ENCODE peak calls at places on chromosomes 3 and 15, in six cellular contexts. K is H1, G is IMR-90, H is H9, N is neuronal stem cell, T is trophoblast cell. M is an unnamed sample.

GRCh38 chr3:19632099-19633074 is 301.6 kb downstream of the EFHB start:
- DNase-seq in N (no peak), G (no peak), K (no peak), T (no peak), H (no peak), M (no peak)

GRCh38 chr3:158407844-158408517 is 163.0 kb upstream of the MLF1 start:
- DNase-seq in T (no peak), K (no peak), H (no peak), N (no peak), G (no peak), M (no peak)

GRCh38 chr15:52406601-52407000 is 111.0 kb upstream of the MYO5C start:
- DNase-seq in N (no peak), G (no peak), H (no peak), T (no peak), K (no peak), M (no peak)

GRCh38 chr3:139319428-139320402 is 24.1 kb upstream of the MRPS22 start:
- DNase-seq in T (no peak), N (no peak), K (peak), G (no peak), H (peak), M (no peak)

GRCh38 chr3:61861410-61861809 is 300.0 kb downstream of the PTPRG start:
- DNase-seq in G (no peak), N (no peak), H (no peak), K (no peak), T (no peak), M (no peak)

GRCh38 chr3:193960485-193961172 is 175.3 kb upstream of the HES1 start:
- DNase-seq in H (no peak), N (no peak), G (no peak), T (no peak), K (no peak), M (peak)

GRCh38 chr3:42300013-42300412 is 34.0 kb upstream of the CCK start:
- DNase-seq in H (peak), G (peak), K (no peak), T (peak), N (peak), M (peak)

GRCh38 chr3:69122398-69122797 is at the start of gene LMOD3:
- DNase-seq in T (no peak), N (no peak), H (no peak), G (no peak), K (no peak), M (peak)

GRCh38 chr15:66883322-66883911 is 181.4 kb downstream of the SMAD6 start:
- DNase-seq in N (peak), T (peak), G (peak), K (peak), H (peak), M (peak)

GRCh38 chr3:126493731-126494130 is 18.0 kb upstream of the ZXDC start:
- DNase-seq in T (no peak), G (no peak), N (no peak), H (no peak), K (no peak), M (no peak)

GRCh38 chr3:115827494-115827893 is 204.2 kb downstream of the GAP43 start:
- DNase-seq in K (no peak), N (no peak), H (no peak), G (no peak), T (no peak), M (no peak)

GRCh38 chr3:167919590-167919989 is 176.1 kb downstream of the GOLIM4 start:
- DNase-seq in G (no peak), N (no peak), H (no peak), T (no peak), K (no peak), M (no peak)

GRCh38 chr15:78049691-78050440 is 27.6 kb downstream of the TBC1D2B start:
- DNase-seq in G (peak), H (no peak), K (no peak), N (no peak), T (peak), M (no peak)

DNA sequence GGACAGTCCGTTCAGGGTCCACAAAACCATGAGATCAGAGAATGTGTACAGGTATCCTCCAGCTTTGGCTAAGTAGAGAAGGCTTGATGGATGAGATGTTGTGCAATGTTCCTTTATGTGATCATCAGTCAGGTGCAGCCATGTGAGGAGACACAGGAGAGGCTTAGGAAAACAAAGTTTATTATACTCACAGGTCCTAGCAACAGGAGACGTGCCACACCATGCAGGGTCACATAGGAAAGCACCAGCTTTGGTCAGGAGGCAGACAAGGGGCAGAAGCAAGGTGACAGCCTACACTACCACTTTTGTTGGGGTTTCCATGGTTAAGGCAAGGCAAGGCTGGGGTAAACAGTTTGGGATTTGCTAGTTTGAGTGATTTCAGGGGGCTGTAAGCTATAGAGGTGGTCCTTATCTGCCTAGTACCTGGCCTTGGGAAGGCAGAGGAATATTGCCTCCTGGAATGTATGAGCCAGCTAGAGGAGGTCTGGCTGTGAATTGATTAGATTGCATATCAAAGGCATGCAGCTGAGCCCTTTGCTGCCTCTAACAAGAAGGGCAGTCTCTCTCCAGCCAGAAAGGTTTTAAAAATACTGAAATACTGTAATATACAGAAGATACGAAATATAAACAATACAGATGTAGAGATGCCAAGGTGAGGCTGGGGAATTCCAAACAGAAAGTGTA is 248.6 kb downstream of the RYR3 start:
- DNase-seq in G (no peak), T (no peak), K (no peak), H (peak), N (no peak), M (no peak)
- H2BK5ac ChIP-seq in G (no peak), T (no peak), K (no peak), H (no peak), N (no peak), M (no peak)

GRCh38 chr15:41121951-41122350 is 5.9 kb upstream of the INO80 start:
- DNase-seq in T (no peak), N (no peak), G (no peak), H (no peak), K (no peak), M (no peak)

GRCh38 chr15:41116872-41117242 is 777 bp upstream of the INO80 start:
- DNase-seq in N (peak), H (no peak), K (no peak), G (no peak), T (peak), M (no peak)

GRCh38 chr15:41115088-41115651 is 910 bp downstream of the INO80 start:
- DNase-seq in H (peak), G (peak), T (peak), K (no peak), N (peak), M (peak)

GRCh38 chr15:41115652-41116115 is 396 bp downstream of the INO80 start:
- DNase-seq in K (no peak), T (peak), H (no peak), G (peak), N (peak), M (peak)

GRCh38 chr15:41116116-41116871 is at the start of gene INO80:
- DNase-seq in K (peak), T (peak), H (peak), N (peak), G (peak), M (peak)
- H2BK5ac ChIP-seq in K (peak), T (peak), H (peak), N (peak), G (peak), M (peak)

DNA sequence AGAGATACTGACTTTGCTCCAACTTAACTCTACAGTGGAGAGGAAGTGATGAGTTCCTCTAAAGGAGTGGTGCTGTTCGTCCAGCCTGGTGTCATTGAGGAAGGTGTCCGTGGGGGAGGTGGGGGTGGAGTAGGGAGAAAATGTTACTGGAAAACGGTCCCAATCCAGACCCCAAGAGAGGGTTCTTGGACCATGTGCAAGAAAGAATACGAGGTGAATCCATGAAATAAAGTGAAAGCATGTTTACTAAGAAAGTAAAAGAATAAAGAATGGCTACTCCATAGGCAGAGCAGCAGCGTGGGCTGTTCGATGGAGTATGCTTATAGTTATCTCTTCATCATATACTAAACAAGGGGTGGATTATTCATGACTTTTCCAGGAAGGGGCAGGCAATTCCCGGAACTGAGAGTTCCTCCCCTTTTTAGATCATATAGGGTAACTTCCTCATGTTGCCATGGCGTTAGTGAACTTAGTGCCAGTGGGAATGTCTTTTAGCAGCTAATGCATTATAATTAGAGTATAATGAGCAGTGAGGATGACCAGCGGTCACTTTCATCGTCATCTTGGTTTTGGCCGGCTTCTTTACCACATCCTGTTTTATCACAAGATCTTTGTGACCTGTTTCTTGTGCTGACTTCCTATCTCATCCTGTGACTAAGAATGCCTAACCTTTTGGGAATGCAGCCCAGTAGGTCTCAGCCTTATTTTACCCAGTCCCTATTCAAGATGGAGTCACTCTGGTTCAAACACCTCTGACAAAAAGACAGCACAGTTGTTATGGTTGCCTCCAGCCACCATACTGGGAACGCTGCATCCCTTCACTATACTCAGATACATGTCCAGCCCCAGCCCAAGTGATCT is 38.6 kb downstream of the CLEC3B start:
- DNase-seq in T (peak), N (no peak), G (peak), K (no peak), H (no peak), M (peak)
- H2BK5ac ChIP-seq in T (no peak), N (no peak), G (peak), K (no peak), H (no peak), M (no peak)

DNA sequence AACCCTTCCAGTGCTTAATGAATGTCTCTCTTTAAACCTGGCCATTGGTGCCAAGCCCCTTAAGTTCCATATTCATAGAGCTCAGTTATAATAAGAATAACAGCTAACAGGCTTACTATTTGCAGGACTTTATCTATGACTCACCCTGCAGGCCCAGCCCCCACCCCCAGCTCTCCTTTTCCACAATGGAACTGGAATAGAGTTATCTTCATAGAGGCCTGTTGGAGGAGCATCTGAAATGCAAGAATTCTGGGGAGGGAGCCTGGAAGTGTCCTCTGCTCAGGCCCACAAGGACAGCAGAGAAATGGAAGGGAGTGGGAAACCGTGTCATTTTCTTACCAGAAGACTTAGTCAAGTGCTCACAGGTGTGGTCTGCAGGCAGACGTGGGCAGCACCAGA is 52.8 kb downstream of the SEMA5B start:
- DNase-seq in T (peak), H (no peak), K (no peak), N (no peak), G (peak), M (peak)
- H2BK5ac ChIP-seq in T (no peak), H (no peak), K (peak), N (no peak), G (peak), M (no peak)

DNA sequence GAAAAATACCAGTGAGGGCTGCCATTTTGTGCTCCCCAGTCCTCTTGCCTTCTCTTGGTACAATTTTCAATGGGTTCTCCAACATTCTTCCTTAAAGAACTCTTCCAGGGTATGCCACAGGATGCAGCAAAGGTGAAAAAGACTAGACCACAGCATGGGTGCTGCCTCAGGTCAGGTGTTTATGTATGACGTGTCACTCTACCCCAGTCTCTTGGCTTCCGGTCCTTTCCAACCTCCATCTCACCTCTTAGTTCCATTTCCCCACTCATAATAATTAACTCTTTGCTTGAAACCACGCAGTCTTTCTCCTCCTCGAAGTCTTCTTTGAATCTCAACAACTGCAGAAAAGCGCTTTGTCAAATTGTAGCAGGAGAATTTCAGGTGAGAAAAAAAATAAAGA is 104.7 kb upstream of the TBC1D5 start:
- DNase-seq in H (no peak), T (no peak), N (no peak), G (no peak), K (no peak), M (no peak)
- H2BK5ac ChIP-seq in H (no peak), T (no peak), N (no peak), G (no peak), K (no peak), M (no peak)

DNA sequence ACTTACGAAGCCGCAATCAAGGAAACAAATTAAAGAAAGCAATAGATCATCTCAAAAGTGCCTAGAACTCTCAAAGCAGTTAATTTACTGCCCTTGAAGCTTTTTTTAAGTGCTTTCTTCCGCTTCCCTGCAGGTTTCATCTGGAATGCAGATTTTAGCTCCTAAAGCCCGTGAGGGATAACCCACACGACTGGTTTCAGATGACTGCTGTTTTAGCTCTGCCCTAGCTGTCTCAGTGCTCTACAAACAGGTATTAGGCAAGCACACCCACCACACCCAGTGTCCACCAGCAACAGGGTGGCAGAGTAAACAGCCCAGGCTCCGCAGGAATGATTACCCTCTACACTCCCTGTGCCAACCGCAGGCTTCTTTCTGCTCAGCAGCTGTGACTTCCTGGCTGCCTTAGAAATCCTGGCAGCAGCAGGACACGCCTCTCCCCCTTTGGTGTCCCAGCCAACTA is 126.0 kb downstream of the FMN1 start:
- DNase-seq in G (no peak), K (no peak), N (no peak), T (peak), H (peak), M (peak)
- H2BK5ac ChIP-seq in G (peak), K (peak), N (no peak), T (no peak), H (no peak), M (peak)

M was measured in mesenchymal stem cell.